ENCODE peak calls at places on chromosome 6, in ten cellular contexts. F, T, H, R, P, G, J, A, Y and V are unnamed samples.

GRCh38 chr6:140554421-140554820 is 1180.0 kb upstream of the CITED2 start:
- DNase-seq in F (no peak), T (no peak), H (no peak), R (no peak), P (no peak), G (no peak), J (no peak), A (no peak), Y (no peak), V (no peak)

GRCh38 chr6:100210138-100210872 is 216.3 kb upstream of the MCHR2 start:
- DNase-seq in F (no peak), T (no peak), H (no peak), R (no peak), P (no peak), G (no peak), J (no peak), A (no peak), Y (no peak), V (no peak)

GRCh38 chr6:39225946-39226437 is 3.3 kb downstream of the KCNK5 start:
- DNase-seq in F (no peak), T (no peak), H (no peak), R (no peak), P (no peak), G (peak), J (no peak), A (no peak), Y (no peak), V (no peak)

GRCh38 chr6:108027594-108027993 is 46.9 kb downstream of the OSTM1 start:
- DNase-seq in F (peak), T (no peak), H (no peak), R (peak), P (no peak), G (no peak), J (no peak), A (no peak), Y (peak), V (no peak)

GRCh38 chr6:4320860-4321259 is 185.5 kb upstream of the ECI2 start:
- DNase-seq in F (no peak), T (peak), H (no peak), R (no peak), P (no peak), G (no peak), J (peak), A (no peak), Y (peak), V (no peak)

GRCh38 chr6:1004885-1005635 is 306.8 kb upstream of the FOXQ1 start:
- DNase-seq in F (no peak), T (no peak), H (no peak), R (no peak), P (no peak), G (no peak), J (no peak), A (no peak), Y (peak), V (peak)

GRCh38 chr6:32852018-32852843 is 1.3 kb downstream of the TAP1 start:
- DNase-seq in F (peak), T (no peak), H (no peak), R (no peak), P (no peak), G (peak), J (peak), A (no peak), Y (peak), V (peak)

GRCh38 chr6:164296411-164296810 is 881.9 kb downstream of the QKI start:
- DNase-seq in F (no peak), T (no peak), H (no peak), R (no peak), P (no peak), G (no peak), J (no peak), A (no peak), Y (no peak), V (no peak)

GRCh38 chr6:5996701-5997419 is 9.9 kb downstream of the NRN1 start:
- DNase-seq in F (no peak), T (peak), H (no peak), R (peak), P (peak), G (no peak), J (no peak), A (no peak), Y (peak), V (no peak)

GRCh38 chr6:71510856-71511255 is 222.2 kb downstream of the OGFRL1 start:
- DNase-seq in F (no peak), T (no peak), H (no peak), R (no peak), P (no peak), G (no peak), J (no peak), A (no peak), Y (no peak), V (no peak)

GRCh38 chr6:148303616-148304015 is 39.0 kb upstream of the SASH1 start:
- DNase-seq in F (no peak), T (no peak), H (no peak), R (no peak), P (no peak), G (no peak), J (no peak), A (no peak), Y (no peak), V (no peak)

GRCh38 chr6:163745566-163746400 is 331.3 kb downstream of the QKI start:
- DNase-seq in F (no peak), T (peak), H (no peak), R (no peak), P (peak), G (no peak), J (peak), A (no peak), Y (peak), V (peak)

GRCh38 chr6:32426338-32426737 is 13.3 kb upstream of the HLA-DRA start:
- DNase-seq in F (no peak), T (no peak), H (no peak), R (no peak), P (no peak), G (no peak), J (no peak), A (no peak), Y (no peak), V (no peak)

GRCh38 chr6:138689849-138690248 is 83.7 kb upstream of the CCDC28A start:
- DNase-seq in F (no peak), T (no peak), H (no peak), R (no peak), P (no peak), G (no peak), J (no peak), A (no peak), Y (no peak), V (no peak)

GRCh38 chr6:53410508-53411258 is 61.9 kb upstream of the ELOVL5 start:
- DNase-seq in F (peak), T (peak), H (peak), R (no peak), P (peak), G (peak), J (no peak), A (no peak), Y (peak), V (no peak)

GRCh38 chr6:107318100-107318736 is 141.1 kb downstream of the PDSS2 start:
- DNase-seq in F (peak), T (peak), H (no peak), R (peak), P (peak), G (peak), J (peak), A (peak), Y (peak), V (no peak)

GRCh38 chr6:35044145-35044745 is 96.9 kb downstream of the TCP11 start:
- DNase-seq in F (peak), T (no peak), H (peak), R (peak), P (no peak), G (no peak), J (no peak), A (peak), Y (peak), V (no peak)

GRCh38 chr6:8183266-8183665 is 80.9 kb upstream of the EEF1E1 start:
- DNase-seq in F (no peak), T (no peak), H (no peak), R (no peak), P (no peak), G (no peak), J (no peak), A (no peak), Y (no peak), V (no peak)

GRCh38 chr6:16103708-16104107 is 25.2 kb upstream of the MYLIP start:
- DNase-seq in F (no peak), T (no peak), H (no peak), R (no peak), P (peak), G (no peak), J (no peak), A (no peak), Y (no peak), V (no peak)

GRCh38 chr6:34680802-34681515 is 15.6 kb downstream of the ILRUN start:
- DNase-seq in F (no peak), T (no peak), H (no peak), R (no peak), P (no peak), G (no peak), J (peak), A (no peak), Y (peak), V (no peak)

GRCh38 chr6:90502866-90503407 is 83.9 kb downstream of the MAP3K7 start:
- DNase-seq in F (no peak), T (no peak), H (no peak), R (peak), P (no peak), G (no peak), J (peak), A (no peak), Y (no peak), V (no peak)

GRCh38 chr6:129440691-129441090 is 269.3 kb downstream of the ARHGAP18 start:
- DNase-seq in F (no peak), T (peak), H (no peak), R (no peak), P (no peak), G (no peak), J (peak), A (no peak), Y (peak), V (no peak)

GRCh38 chr6:32968770-32969684 is 633 bp downstream of the BRD2 start:
- DNase-seq in F (peak), T (peak), H (peak), R (peak), P (peak), G (peak), J (peak), A (peak), Y (peak), V (peak)

GRCh38 chr6:164151762-164152161 is 737.2 kb downstream of the QKI start:
- DNase-seq in F (no peak), T (no peak), H (no peak), R (no peak), P (no peak), G (no peak), J (no peak), A (no peak), Y (no peak), V (no peak)

GRCh38 chr6:6656287-6656686 is 67.8 kb downstream of the LY86 start:
- DNase-seq in F (no peak), T (no peak), H (no peak), R (no peak), P (no peak), G (no peak), J (no peak), A (no peak), Y (no peak), V (no peak)

GRCh38 chr6:18323935-18324707 is 59.8 kb upstream of the DEK start:
- DNase-seq in F (no peak), T (peak), H (no peak), R (peak), P (no peak), G (peak), J (peak), A (no peak), Y (peak), V (no peak)

GRCh38 chr6:117976030-117976651 is 69.1 kb downstream of the SLC35F1 start:
- DNase-seq in F (peak), T (peak), H (peak), R (peak), P (no peak), G (peak), J (peak), A (no peak), Y (peak), V (no peak)

GRCh38 chr6:163827157-163827556 is 412.6 kb downstream of the QKI start:
- DNase-seq in F (no peak), T (no peak), H (no peak), R (no peak), P (no peak), G (no peak), J (no peak), A (no peak), Y (no peak), V (no peak)

GRCh38 chr6:127201321-127201720 is 65.3 kb upstream of the RNF146 start:
- DNase-seq in F (no peak), T (no peak), H (no peak), R (no peak), P (no peak), G (no peak), J (peak), A (no peak), Y (peak), V (no peak)

GRCh38 chr6:85360794-85361642 is 88.9 kb upstream of the NT5E start:
- DNase-seq in F (no peak), T (no peak), H (no peak), R (no peak), P (no peak), G (no peak), J (peak), A (no peak), Y (peak), V (no peak)